ENCODE peak calls at places on chromosome X, in four cellular contexts. X is lower lobe of right lung; K is CD8-positive, alpha-beta memory T cell; D is H9. M is an unnamed sample.

GRCh38 chrX:145393702-145394235 is 146.5 kb downstream of the SPANXN1 start:
- DNase-seq in X (no peak), K (no peak), D (peak; percentile 38), M (no peak)

GRCh38 chrX:150236304-150236703 is 126.8 kb upstream of the MAMLD1 start:
- DNase-seq in X (no peak), K (no peak), D (no peak), M (no peak)

GRCh38 chrX:16202943-16203342 is 35.7 kb downstream of the MAGEB17 start:
- DNase-seq in X (no peak), K (no peak), D (no peak), M (no peak)

GRCh38 chrX:10240918-10241317 is 84.1 kb downstream of the CLCN4 start:
- DNase-seq in X (no peak), K (no peak), D (no peak), M (no peak)

GRCh38 chrX:29044802-29045201 is 457.6 kb downstream of the IL1RAPL1 start:
- DNase-seq in X (no peak), K (no peak), D (no peak), M (no peak)

GRCh38 chrX:42943051-42943450 is 165.1 kb upstream of the PPP1R2C start:
- DNase-seq in X (no peak), K (no peak), D (no peak), M (no peak)

GRCh38 chrX:8946488-8947050 is 87.4 kb downstream of the FAM9B start:
- DNase-seq in X (no peak), K (no peak), D (no peak), M (no peak)

GRCh38 chrX:144566592-144566991 is 680.7 kb upstream of the SPANXN1 start:
- DNase-seq in X (no peak), K (no peak), D (peak; percentile 36), M (no peak)

GRCh38 chrX:20269848-20270556 is 3.3 kb upstream of the RPS6KA3 start:
- DNase-seq in X (no peak), K (no peak), D (no peak), M (no peak)

GRCh38 chrX:22660756-22661155 is 339.0 kb upstream of the DDX53 start:
- DNase-seq in X (no peak), K (no peak), D (no peak), M (no peak)

GRCh38 chrX:116317409-116317808 is 119.0 kb upstream of the SLC6A14 start:
- DNase-seq in X (peak; percentile 59), K (no peak), D (no peak), M (peak; percentile 47)

GRCh38 chrX:23503835-23504539 is 163.3 kb upstream of the PRDX4 start:
- DNase-seq in X (peak; percentile 70), K (no peak), D (peak; percentile 78), M (peak; percentile 84)

GRCh38 chrX:47573334-47574095 is 8.7 kb upstream of the TIMP1 start:
- DNase-seq in X (no peak), K (no peak), D (peak; percentile 87), M (no peak)

GRCh38 chrX:73940893-73941470 is 363.0 kb upstream of the ZCCHC13 start:
- DNase-seq in X (no peak), K (no peak), D (no peak), M (no peak)

GRCh38 chrX:28668957-28669356 is 81.7 kb downstream of the IL1RAPL1 start:
- DNase-seq in X (no peak), K (no peak), D (no peak), M (no peak)

GRCh38 chrX:150362599-150363481 is at the start of gene MAMLD1:
- DNase-seq in X (peak; percentile 76), K (peak; percentile 60), D (peak; percentile 31), M (peak; percentile 91)

GRCh38 chrX:50067435-50068292 is 133.1 kb downstream of the AKAP4 start:
- DNase-seq in X (peak; percentile 28), K (no peak), D (peak; percentile 70), M (no peak)

GRCh38 chrX:9340619-9341304 is 124.1 kb upstream of the TBL1X start:
- DNase-seq in X (no peak), K (peak; percentile 61), D (peak; percentile 29), M (peak; percentile 63)

GRCh38 chrX:53239474-53239873 is 14.5 kb upstream of the KDM5C start:
- DNase-seq in X (no peak), K (no peak), D (peak; percentile 46), M (no peak)

GRCh38 chrX:70196961-70197805 is 19.9 kb downstream of the DGAT2L6 start:
- DNase-seq in X (no peak), K (peak; percentile 47), D (peak; percentile 51), M (peak; percentile 56)

GRCh38 chrX:70979136-70979762 is 48.4 kb upstream of the SLC7A3 start:
- DNase-seq in X (no peak), K (no peak), D (peak; percentile 50), M (no peak)

GRCh38 chrX:153763989-153764755 is at the start of gene PLXNB3:
- DNase-seq in X (peak; percentile 86), K (peak; percentile 69), D (peak; percentile 80), M (peak; percentile 89)
- H3K4me1 ChIP-seq in X (no peaks in the 10 kb centered on the region), K (no peaks in the 10 kb centered on the region), D (no peaks in the 10 kb centered on the region), M (no peaks in the 10 kb centered on the region)

GRCh38 chrX:51852096-51852495 is 41.3 kb upstream of the MAGED1 start:
- DNase-seq in X (no peak), K (no peak), D (no peak), M (no peak)
- H3K4me1 ChIP-seq in X (no peaks in the 10 kb centered on the region), K (no peaks in the 10 kb centered on the region), D (peaks cover 4% of the 10 kb centered on the region), M (no peaks in the 10 kb centered on the region)

GRCh38 chrX:17588303-17588702 is 149.0 kb upstream of the SCML1 start:
- DNase-seq in X (no peak), K (no peak), D (no peak), M (no peak)

GRCh38 chrX:17591741-17592110 is 145.6 kb upstream of the SCML1 start:
- DNase-seq in X (no peak), K (no peak), D (no peak), M (no peak)

GRCh38 chrX:17595456-17596035 is 141.7 kb upstream of the SCML1 start:
- DNase-seq in X (no peak), K (no peak), D (no peak), M (no peak)

GRCh38 chrX:17590892-17591740 is 146.2 kb upstream of the SCML1 start:
- DNase-seq in X (peak; percentile 48), K (no peak), D (peak; percentile 64), M (peak; percentile 67)

GRCh38 chrX:17592117-17592516 is 145.2 kb upstream of the SCML1 start:
- DNase-seq in X (no peak), K (no peak), D (no peak), M (no peak)
- H3K4me1 ChIP-seq in X (no peaks in the 10 kb centered on the region), K (no peaks in the 10 kb centered on the region), D (no peaks in the 10 kb centered on the region), M (peaks cover 4% of the 10 kb centered on the region)

GRCh38 chrX:13491061-13491460 is 78.3 kb upstream of the EGFL6 start:
- DNase-seq in X (no peak), K (no peak), D (no peak), M (no peak)
- H3K4me1 ChIP-seq in X (peaks cover 22% of the 10 kb centered on the region), K (peaks cover 11% of the 10 kb centered on the region), D (peaks cover 3% of the 10 kb centered on the region), M (no peaks in the 10 kb centered on the region)

DNA sequence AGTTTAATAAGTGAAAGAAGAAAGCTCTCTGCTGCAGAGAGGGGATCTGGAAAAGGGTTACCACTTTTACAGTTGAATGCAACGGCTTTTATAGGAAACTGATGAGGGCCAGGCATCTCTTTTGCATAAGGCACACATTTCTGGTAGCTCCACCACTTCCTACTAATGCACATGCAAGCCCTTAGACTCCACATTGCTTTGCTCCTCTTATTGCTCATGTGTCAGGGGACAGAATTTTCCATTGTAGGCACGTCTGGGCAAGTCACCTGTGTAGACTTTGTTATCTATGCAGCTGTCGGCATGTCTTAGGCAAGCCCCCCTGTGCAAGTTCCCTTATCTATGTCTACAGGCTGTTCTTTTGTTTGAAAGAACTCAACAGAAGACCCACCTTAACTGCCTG is 294.6 kb upstream of the STS start:
- DNase-seq in X (no peak), K (no peak), D (no peak), M (no peak)
- H3K4me1 ChIP-seq in X (no peaks in the 10 kb centered on the region), K (no peaks in the 10 kb centered on the region), D (peaks cover 4% of the 10 kb centered on the region), M (no peaks in the 10 kb centered on the region)

DNA sequence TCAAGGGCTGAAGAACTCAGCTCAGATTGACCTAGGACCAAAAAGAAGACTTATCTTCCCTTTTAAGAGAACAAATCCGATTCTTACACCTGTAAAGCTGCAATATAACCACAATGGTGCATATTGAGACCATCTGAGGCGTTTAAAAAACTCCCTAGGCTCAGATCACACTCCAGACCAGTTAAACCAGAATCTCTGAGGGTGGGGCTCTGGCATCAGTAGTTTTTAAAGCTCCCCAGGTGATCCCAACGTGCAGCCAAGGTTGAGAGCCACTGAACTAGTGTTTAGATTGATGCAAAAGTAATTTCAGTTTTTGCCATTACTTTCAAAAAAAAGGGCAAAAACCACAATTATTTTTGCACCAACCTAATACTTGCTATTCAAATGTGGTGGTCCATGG is 73.9 kb upstream of the GPM6B start:
- DNase-seq in X (no peak), K (no peak), D (no peak), M (no peak)
- H3K4me1 ChIP-seq in X (no peaks in the 10 kb centered on the region), K (no peaks in the 10 kb centered on the region), D (peaks cover 10% of the 10 kb centered on the region), M (no peaks in the 10 kb centered on the region)

DNA sequence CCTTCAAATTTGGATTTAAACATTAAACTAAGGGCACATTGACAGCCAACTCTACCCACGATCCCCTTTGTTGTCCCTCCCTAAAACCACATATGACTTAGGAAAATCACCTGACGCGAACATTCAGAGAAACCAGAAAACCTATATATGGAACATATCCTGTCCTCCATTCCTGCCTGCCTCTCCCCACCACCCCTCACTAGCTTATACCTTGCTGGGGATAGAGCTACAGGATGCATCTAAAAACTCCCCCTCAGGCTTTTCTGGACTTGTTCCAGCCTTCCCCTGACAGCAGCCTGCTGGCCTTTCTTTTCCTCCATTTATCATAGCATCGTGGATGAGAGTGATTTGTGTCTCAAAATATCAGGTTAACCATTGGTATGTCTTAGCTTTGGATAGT is 8.8 kb downstream of the STK26 start:
- DNase-seq in X (no peak), K (no peak), D (no peak), M (no peak)
- H3K4me1 ChIP-seq in X (no peaks in the 10 kb centered on the region), K (peaks cover 39% of the 10 kb centered on the region), D (peaks cover 12% of the 10 kb centered on the region), M (no peaks in the 10 kb centered on the region)